ENCODE peak calls at places on chromosomes 13 and 19, in six cellular contexts. C, L, J, V, S and U are unnamed samples.

GRCh38 chr13:110128546-110128945 is 178.4 kb downstream of the COL4A1 start:
- DNase-seq in S (no peak), J (no peak), L (no peak), C (no peak), V (no peak), U (no peak)

GRCh38 chr13:105474983-105475382 is 1060.5 kb downstream of the EFNB2 start:
- DNase-seq in V (no peak), C (no peak), S (no peak), L (no peak), J (no peak), U (no peak)

GRCh38 chr13:89455741-89456140 is 1784.6 kb downstream of the SLITRK5 start:
- DNase-seq in L (no peak), J (peak; percentile 94), S (no peak), C (no peak), V (no peak), U (no peak)

GRCh38 chr13:37995052-37995451 is 125.5 kb upstream of the TRPC4 start:
- DNase-seq in S (no peak), L (no peak), V (no peak), J (no peak), C (no peak), U (peak; percentile 55)

GRCh38 chr13:30145709-30146367 is 161.5 kb downstream of the KATNAL1 start:
- DNase-seq in S (no peak), L (no peak), J (no peak), V (no peak), C (no peak), U (no peak)

GRCh38 chr19:51799311-51799997 is 4.5 kb downstream of the FPR3 start:
- DNase-seq in C (peak; percentile 83), S (peak; percentile 71), J (peak; percentile 74), L (peak; percentile 89), V (peak; percentile 87), U (no peak)

GRCh38 chr13:80224468-80224867 is 116.5 kb downstream of the SPRY2 start:
- DNase-seq in S (no peak), J (peak; percentile 79), C (no peak), L (no peak), V (no peak), U (no peak)

GRCh38 chr13:98761126-98761978 is 8.9 kb upstream of the SLC15A1 start:
- DNase-seq in L (no peak), J (peak; percentile 76), C (no peak), V (no peak), S (no peak), U (no peak)

GRCh38 chr19:8484331-8484894 is 18.0 kb downstream of the PRAM1 start:
- DNase-seq in S (no peak), J (no peak), V (peak; percentile 68), L (peak; percentile 46), C (peak; percentile 62), U (no peak)

GRCh38 chr19:3899531-3900294 is 19.2 kb downstream of the ATCAY start:
- DNase-seq in L (no peak), S (peak; percentile 13), J (no peak), C (no peak), V (no peak), U (no peak)

GRCh38 chr13:97542102-97542501 is 108.1 kb downstream of the RAP2A start:
- DNase-seq in C (no peak), S (no peak), J (no peak), V (no peak), L (no peak), U (no peak)

GRCh38 chr13:97540696-97541095 is 106.7 kb downstream of the RAP2A start:
- DNase-seq in C (no peak), J (no peak), S (no peak), V (no peak), L (no peak), U (no peak)

GRCh38 chr13:97539651-97540230 is 105.8 kb downstream of the RAP2A start:
- DNase-seq in V (no peak), L (no peak), S (no peak), C (no peak), J (peak; percentile 71), U (no peak)

GRCh38 chr13:97548138-97548537 is 114.2 kb downstream of the RAP2A start:
- DNase-seq in C (no peak), L (no peak), J (no peak), V (no peak), S (no peak), U (no peak)

DNA sequence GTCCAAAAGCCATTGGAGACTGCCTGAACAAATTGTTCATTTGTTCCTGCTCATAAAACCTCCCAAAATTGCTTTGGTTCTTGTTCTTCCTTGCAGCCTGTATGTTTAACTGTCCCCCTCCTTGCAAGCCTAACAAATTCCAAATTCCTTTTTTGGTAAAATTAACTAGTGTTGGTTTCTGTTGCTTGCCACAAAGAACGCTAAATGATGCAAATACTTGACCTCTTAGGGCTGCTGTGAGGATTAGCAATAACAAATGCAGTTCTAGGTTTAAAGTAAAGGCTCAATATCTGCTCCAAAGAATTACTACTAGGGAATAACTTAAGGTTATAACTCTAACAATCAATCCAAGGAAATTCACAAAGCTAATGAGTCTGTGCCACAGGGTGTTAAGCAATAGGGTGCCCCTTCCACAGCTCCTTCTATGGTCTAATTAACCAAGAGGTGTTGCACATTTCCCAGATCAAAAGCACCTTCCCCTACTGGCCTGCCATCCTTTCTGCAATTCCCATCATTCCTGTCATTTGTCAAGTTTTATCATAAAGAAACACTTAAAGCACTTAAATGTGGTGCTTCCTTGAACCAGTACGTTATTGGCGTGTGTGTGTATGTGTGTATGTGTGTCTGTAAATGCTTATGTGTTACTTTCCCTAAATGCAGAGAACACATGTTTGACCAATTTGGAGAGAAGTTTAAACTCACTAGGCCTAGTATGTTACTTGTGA is 110.2 kb downstream of the RAP2A start:
- DNase-seq in V (no peak), L (no peak), S (no peak), C (no peak), J (no peak), U (no peak)
- H3K4me3 ChIP-seq in V (no peak overlapping the region), L (no peak overlapping the region), S (no peak overlapping the region), C (no peak overlapping the region), J (no peak overlapping the region), U (no peak overlapping the region)

DNA sequence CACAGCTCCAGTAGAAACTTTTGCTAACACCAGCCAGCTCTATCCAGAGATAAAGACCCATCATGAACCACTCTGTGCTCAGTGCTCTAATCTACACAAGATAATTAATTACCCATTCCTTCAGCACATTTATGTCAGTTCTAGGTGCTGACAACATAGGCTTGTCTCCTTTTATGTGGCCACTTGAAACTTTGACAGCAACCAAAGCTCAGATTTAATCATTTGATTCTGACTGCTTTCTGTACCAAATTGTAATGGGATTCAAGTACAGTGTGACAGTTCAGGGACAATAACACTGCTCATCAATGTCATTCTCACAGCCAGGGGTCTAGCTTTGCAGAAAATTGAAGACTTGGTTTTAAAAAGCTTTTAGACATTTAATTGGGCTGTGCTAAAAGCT is 266.6 kb downstream of the KCTD12 start:
- DNase-seq in S (no peak), J (no peak), L (no peak), V (no peak), C (no peak), U (no peak)
- H3K4me3 ChIP-seq in S (no peak overlapping the region), J (no peak overlapping the region), L (no peak overlapping the region), V (no peak overlapping the region), C (no peak overlapping the region), U (no peak overlapping the region)

GRCh38 chr19:2410023-2410422 is 17.4 kb downstream of the TIMM13 start:
- DNase-seq in L (no peak), S (no peak), C (no peak), V (no peak), J (no peak), U (no peak)
- H3K4me3 ChIP-seq in L (no peak overlapping the region), S (no peak overlapping the region), C (no peak overlapping the region), V (no peak overlapping the region), J (no peak overlapping the region), U (no peak overlapping the region)

GRCh38 chr19:55160986-55161365 is 3.4 kb upstream of the TNNI3 start:
- DNase-seq in S (no peak), V (no peak), C (no peak), J (no peak), L (no peak), U (no peak)

GRCh38 chr19:55166530-55167268 is at the start of gene DNAAF3:
- DNase-seq in J (peak; percentile 99), L (peak; percentile 91), C (peak; percentile 97), V (peak; percentile 89), S (peak; percentile 42), U (peak; percentile 91)

GRCh38 chr19:55169136-55169535 is 2.7 kb upstream of the DNAAF3 start:
- DNase-seq in C (no peak), S (no peak), L (no peak), V (no peak), J (no peak), U (no peak)

GRCh38 chr19:55161571-55162322 is 4.2 kb upstream of the TNNI3 start:
- DNase-seq in J (no peak), V (no peak), C (peak; percentile 50), S (no peak), L (no peak), U (no peak)

GRCh38 chr19:55165952-55166529 is 372 bp downstream of the DNAAF3 start:
- DNase-seq in V (no peak), C (peak; percentile 81), J (peak; percentile 90), L (peak; percentile 47), S (no peak), U (no peak)
- H3K4me3 ChIP-seq in V (no peak overlapping the region), C (peak overlapping the region; percentile 62), J (peak overlapping the region; percentile 66), L (peak overlapping the region; percentile 63), S (peak overlapping the region; percentile 43), U (peak overlapping the region; percentile 73)

DNA sequence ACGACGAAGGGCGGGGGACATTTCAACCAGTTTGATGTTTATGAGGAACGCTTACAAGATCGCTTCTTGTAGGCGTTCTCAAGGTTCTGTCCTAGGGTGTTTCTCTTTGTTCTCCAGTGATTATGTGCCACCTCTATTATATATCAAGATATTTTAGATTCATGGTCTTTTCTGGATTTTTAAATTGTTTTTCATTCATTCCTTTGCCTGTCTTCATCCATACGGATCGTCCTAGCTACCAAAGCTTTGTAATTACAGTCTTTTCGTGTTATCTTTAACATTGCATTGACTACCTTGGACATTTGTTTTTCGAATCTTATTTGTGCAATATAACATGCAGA is 342 bp upstream of the EID2 start:
- DNase-seq in L (no peak), S (no peak), J (no peak), V (no peak), C (no peak), U (no peak)
- H3K4me3 ChIP-seq in L (peak overlapping the region; percentile 91), S (peak overlapping the region; percentile 95), J (no peak overlapping the region), V (no peak overlapping the region), C (peak overlapping the region; percentile 92), U (no peak overlapping the region)

GRCh38 chr19:46951236-46951986 is 68.2 kb upstream of the NPAS1 start:
- DNase-seq in J (peak; percentile 85), S (no peak), V (no peak), L (no peak), C (no peak), U (peak; percentile 63)
- H3K4me3 ChIP-seq in J (no peak overlapping the region), S (no peak overlapping the region), V (no peak overlapping the region), L (no peak overlapping the region), C (no peak overlapping the region), U (no peak overlapping the region)

DNA sequence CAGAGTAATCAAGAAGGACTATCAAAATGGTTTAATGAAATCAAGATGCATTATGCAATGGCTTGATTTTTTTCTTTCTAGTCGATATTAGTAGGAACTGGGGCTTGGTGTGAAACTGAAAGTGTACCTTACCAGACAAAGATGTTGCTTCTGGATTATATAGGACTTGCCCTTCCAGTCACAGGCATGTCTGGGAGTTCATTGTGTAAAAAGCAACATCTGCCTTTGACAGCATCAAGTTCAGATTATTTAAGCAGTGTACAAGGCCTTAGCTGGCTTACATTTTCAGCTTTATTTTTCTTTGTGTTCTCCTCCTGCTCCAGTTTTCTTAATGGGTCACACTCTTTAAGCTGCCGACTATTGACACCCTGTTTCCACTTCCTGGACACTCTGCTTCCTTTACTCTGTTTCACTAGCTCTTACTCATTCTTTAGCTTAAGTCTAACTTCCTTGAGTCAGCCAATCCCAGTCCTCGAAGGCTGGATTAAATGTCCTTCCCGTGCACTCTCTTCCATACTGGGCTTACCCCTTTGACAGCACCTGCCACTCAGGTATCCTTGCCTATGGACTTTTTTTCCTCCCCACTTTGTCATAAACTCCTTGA is 29.4 kb upstream of the OLFM4 start:
- DNase-seq in V (no peak), S (no peak), J (no peak), C (no peak), L (no peak), U (no peak)
- H3K4me3 ChIP-seq in V (no peak overlapping the region), S (no peak overlapping the region), J (no peak overlapping the region), C (no peak overlapping the region), L (no peak overlapping the region), U (no peak overlapping the region)